ENCODE peak calls at places on chromosomes 6 and 20, in eight cellular contexts. L is DND-41; B is fibroblast of villous mesenchyme; N is NB4; M is CD4-positive, alpha-beta memory T cell; O is CD8-positive, alpha-beta memory T cell; I is cardiac muscle cell; S is tibial nerve. R is an unnamed sample.

GRCh38 chr6:163711615-163712568 is 297.4 kb downstream of the QKI start:
- DNase-seq in N (peak), L (no peak), M (no peak), O (no peak), B (peak), S (peak), I (no peak), R (peak)

GRCh38 chr6:17397764-17398194 is 4.4 kb downstream of the CAP2 start:
- DNase-seq in N (no peak), M (no peak), B (peak), S (no peak), O (no peak), I (peak), L (no peak), R (no peak)

GRCh38 chr20:49320460-49320859 is 42.6 kb upstream of the ZNFX1 start:
- DNase-seq in B (peak), S (no peak), I (peak), N (peak), M (no peak), O (no peak), L (no peak), R (peak)

GRCh38 chr6:23175391-23175790 is 606.0 kb downstream of the HDGFL1 start:
- DNase-seq in L (no peak), M (no peak), B (peak), I (peak), S (no peak), O (no peak), N (no peak), R (no peak)

GRCh38 chr20:623704-624103 is 13.6 kb upstream of the TCF15 start:
- DNase-seq in N (peak), O (no peak), L (no peak), I (no peak), B (no peak), S (no peak), M (no peak), R (no peak)

GRCh38 chr20:62861732-62862336 is at the start of gene TCFL5:
- DNase-seq in M (peak), O (peak), I (peak), B (peak), N (peak), L (peak), S (peak), R (peak)

GRCh38 chr6:6752129-6752528 is 163.6 kb downstream of the LY86 start:
- DNase-seq in M (no peak), L (no peak), B (peak), N (no peak), O (no peak), I (peak), S (no peak), R (no peak)

GRCh38 chr6:129253731-129254130 is 370.8 kb downstream of the LAMA2 start:
- DNase-seq in S (no peak), L (no peak), N (no peak), I (no peak), B (no peak), O (no peak), M (no peak), R (no peak)

GRCh38 chr20:8875586-8875985 is 193.3 kb upstream of the PLCB4 start:
- DNase-seq in L (no peak), M (no peak), S (no peak), N (no peak), B (no peak), O (no peak), I (no peak), R (no peak)

GRCh38 chr6:71457883-71458282 is 169.3 kb downstream of the OGFRL1 start:
- DNase-seq in I (no peak), S (no peak), M (no peak), L (no peak), N (no peak), B (no peak), O (no peak), R (peak)

GRCh38 chr6:24981385-24981758 is 45.6 kb upstream of the RIPOR2 start:
- DNase-seq in S (no peak), M (no peak), O (no peak), I (peak), L (no peak), B (no peak), N (no peak), R (no peak)

GRCh38 chr20:62323980-62324906 is 21.4 kb downstream of the ADRM1 start:
- DNase-seq in B (no peak), M (peak), N (no peak), I (no peak), S (no peak), L (no peak), O (no peak), R (no peak)

GRCh38 chr6:13814938-13815575 is 700 bp upstream of the MCUR1 start:
- DNase-seq in M (no peak), S (no peak), I (peak), O (no peak), N (peak), L (no peak), B (no peak), R (peak)

GRCh38 chr6:112337209-112337638 is 9.9 kb upstream of the RFPL4B start:
- DNase-seq in L (no peak), M (no peak), S (peak), B (peak), N (peak), I (peak), O (no peak), R (peak)

GRCh38 chr6:2542101-2542857 is 208.4 kb downstream of the MYLK4 start:
- DNase-seq in I (no peak), O (no peak), B (no peak), N (no peak), L (no peak), S (no peak), M (no peak), R (no peak)

GRCh38 chr6:148313483-148313882 is 29.2 kb upstream of the SASH1 start:
- DNase-seq in O (no peak), L (no peak), B (no peak), I (no peak), M (no peak), N (no peak), S (no peak), R (no peak)

GRCh38 chr20:63774348-63774735 is 34.8 kb downstream of the SLC2A4RG start:
- DNase-seq in S (no peak), N (no peak), B (no peak), O (no peak), I (no peak), M (no peak), L (no peak), R (no peak)

GRCh38 chr6:163529605-163530004 is 115.1 kb downstream of the QKI start:
- DNase-seq in N (no peak), I (peak), S (no peak), B (peak), O (no peak), L (no peak), M (no peak), R (no peak)

GRCh38 chr20:13111249-13111911 is 102.6 kb downstream of the SPTLC3 start:
- DNase-seq in I (no peak), S (no peak), O (no peak), M (no peak), N (no peak), B (no peak), L (no peak), R (no peak)

GRCh38 chr20:17796096-17796563 is 96.4 kb downstream of the BANF2 start:
- DNase-seq in O (no peak), N (peak), I (peak), S (peak), M (no peak), B (peak), L (no peak), R (no peak)

GRCh38 chr20:46049190-46049589 is 20.2 kb downstream of the SLC12A5 start:
- DNase-seq in M (no peak), O (no peak), I (no peak), L (no peak), S (no peak), B (no peak), N (no peak), R (no peak)

GRCh38 chr6:130159876-130160415 is 62.8 kb downstream of the SAMD3 start:
- DNase-seq in N (no peak), I (no peak), S (no peak), O (no peak), L (no peak), M (no peak), B (no peak), R (no peak)

GRCh38 chr6:166916824-166917223 is 39.5 kb downstream of the RNASET2 start:
- DNase-seq in S (no peak), O (no peak), M (no peak), L (no peak), N (no peak), B (no peak), I (no peak), R (no peak)

GRCh38 chr20:57432874-57433491 is 41.8 kb downstream of the RBM38 start:
- DNase-seq in M (peak), I (peak), B (peak), S (no peak), O (peak), L (peak), N (peak), R (peak)

GRCh38 chr6:91523511-91523910 is 936.6 kb upstream of the MAP3K7 start:
- DNase-seq in L (no peak), N (no peak), M (no peak), B (no peak), O (no peak), S (no peak), I (no peak), R (no peak)

GRCh38 chr6:140225587-140226438 is 851.4 kb upstream of the CITED2 start:
- DNase-seq in O (no peak), L (no peak), N (no peak), M (no peak), S (no peak), B (peak), I (peak), R (no peak)

GRCh38 chr6:144710207-144710606 is 425.1 kb downstream of the UTRN start:
- DNase-seq in I (peak), M (no peak), B (peak), N (no peak), O (no peak), S (no peak), L (no peak), R (no peak)

GRCh38 chr6:136822051-136822378 is 377 bp upstream of the PEX7 start:
- DNase-seq in M (no peak), B (peak), N (no peak), S (no peak), L (no peak), I (peak), O (no peak), R (peak)

GRCh38 chr20:19621072-19621471 is 137.0 kb upstream of the RIN2 start:
- DNase-seq in S (no peak), L (no peak), B (no peak), I (no peak), M (no peak), N (peak), O (no peak), R (no peak)

GRCh38 chr6:73285674-73286283 is 22.8 kb upstream of the KHDC1 start:
- DNase-seq in I (peak), M (no peak), O (no peak), B (peak), L (no peak), S (peak), N (peak), R (peak)

GRCh38 chr6:139603554-139603953 is 229.1 kb upstream of the CITED2 start:
- DNase-seq in N (no peak), M (no peak), S (no peak), B (peak), O (no peak), I (no peak), L (no peak), R (no peak)

DNA sequence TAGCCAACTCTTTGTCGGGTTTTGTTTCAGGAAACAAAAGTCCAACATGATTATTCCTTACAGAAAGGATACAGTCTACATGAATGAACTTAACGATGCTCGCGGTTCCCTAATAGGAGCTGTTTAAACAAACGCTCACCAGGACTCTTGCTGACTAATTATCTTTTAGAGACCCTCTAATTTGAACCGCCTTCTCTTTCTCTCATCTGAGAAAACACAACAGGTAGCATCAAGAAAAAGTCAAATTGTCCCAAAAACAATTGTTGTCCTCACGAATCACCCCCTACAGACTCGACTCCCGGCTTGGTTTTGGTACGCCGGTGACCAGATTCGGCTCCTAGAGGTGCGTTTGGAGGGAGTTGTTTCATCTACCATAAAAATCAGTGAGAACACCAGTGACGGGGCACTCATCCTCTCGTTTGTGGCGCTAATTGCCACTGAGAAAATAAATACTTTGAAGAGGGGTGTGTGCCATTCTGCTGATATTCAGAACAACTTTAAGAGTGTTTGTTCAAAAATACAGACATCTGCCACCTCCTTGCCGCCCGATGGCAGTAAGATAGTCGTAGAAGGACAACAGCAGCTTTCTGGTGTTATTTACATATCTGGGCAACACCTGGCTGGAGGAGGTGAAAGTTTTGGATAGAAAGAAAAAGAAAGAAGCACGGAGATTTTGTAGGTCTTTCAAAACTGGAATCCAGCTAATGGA is 1.1 kb upstream of the SIM1 start:
- DNase-seq in I (no peak), M (no peak), O (no peak), S (no peak), B (no peak), L (no peak), N (no peak), R (no peak)
- H3K4me3 ChIP-seq in I (no peak), M (no peak), O (no peak), S (no peak), B (no peak), L (no peak), N (no peak), R (no peak)

DNA sequence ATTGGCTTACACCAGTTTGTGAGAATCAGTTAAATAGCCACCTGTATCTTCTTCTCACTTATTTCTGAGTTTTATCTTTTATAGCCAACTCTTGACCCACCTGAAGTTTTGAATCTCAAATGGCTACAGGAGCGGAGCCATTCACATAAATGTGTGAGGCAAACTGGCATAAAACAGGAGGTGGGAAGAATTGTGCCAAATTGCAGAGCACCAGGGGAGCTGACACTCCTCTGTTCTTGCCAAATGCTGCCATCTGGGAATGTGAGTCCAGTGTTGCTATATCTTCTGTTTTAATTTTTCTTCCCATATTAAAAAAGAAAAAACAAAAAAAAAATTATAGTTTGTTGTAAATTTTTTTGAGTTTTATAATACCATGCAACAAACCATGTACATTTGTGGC is 17.0 kb upstream of the RNF146 start:
- DNase-seq in S (no peak), L (no peak), O (no peak), N (no peak), M (no peak), I (no peak), B (no peak), R (no peak)
- H3K4me3 ChIP-seq in S (no peak), L (no peak), O (no peak), N (no peak), M (no peak), I (no peak), B (no peak), R (no peak)

DNA sequence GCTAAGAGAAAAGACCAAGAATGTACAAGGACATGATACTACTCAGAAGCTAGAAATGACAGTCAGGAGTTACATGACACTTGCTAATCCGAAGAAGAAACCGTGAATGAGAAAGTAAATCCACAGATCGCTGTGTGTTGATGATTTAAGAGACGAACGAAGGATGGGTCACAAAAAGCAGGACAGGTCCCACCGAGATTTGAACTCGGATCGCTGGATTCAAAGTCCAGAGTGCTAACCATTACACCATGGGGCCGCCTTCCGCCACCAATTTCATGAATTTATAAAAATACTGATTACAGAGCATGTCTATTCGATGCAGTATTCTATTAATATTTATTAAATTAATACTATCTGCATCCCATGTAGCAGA is 54.0 kb upstream of the BTN3A2 start:
- DNase-seq in I (peak), S (no peak), B (peak), N (peak), M (peak), O (no peak), L (no peak), R (peak)
- H3K4me3 ChIP-seq in I (peak), S (peak), B (peak), N (peak), M (no peak), O (no peak), L (no peak), R (peak)

GRCh38 chr6:157756708-157757429 is 66.2 kb upstream of the SNX9 start:
- DNase-seq in S (peak), M (peak), B (peak), L (peak), I (peak), O (peak), N (peak), R (peak)
- H3K4me3 ChIP-seq in S (no peak), M (no peak), B (no peak), L (no peak), I (no peak), O (no peak), N (no peak), R (no peak)

GRCh38 chr6:154758125-154758524 is 24.9 kb downstream of the SCAF8 start:
- DNase-seq in M (no peak), O (no peak), I (no peak), N (no peak), S (no peak), B (no peak), L (no peak), R (no peak)

GRCh38 chr6:154752015-154752414 is 18.8 kb downstream of the SCAF8 start:
- DNase-seq in O (no peak), B (no peak), N (peak), L (no peak), S (no peak), I (no peak), M (no peak), R (no peak)

GRCh38 chr6:154754152-154754551 is 20.9 kb downstream of the SCAF8 start:
- DNase-seq in S (no peak), O (no peak), L (no peak), N (no peak), I (peak), B (peak), M (no peak), R (no peak)

GRCh38 chr6:154757352-154758095 is 24.3 kb downstream of the SCAF8 start:
- DNase-seq in L (no peak), B (no peak), N (no peak), M (no peak), I (no peak), S (no peak), O (no peak), R (no peak)
- H3K4me3 ChIP-seq in L (no peak), B (no peak), N (no peak), M (no peak), I (no peak), S (no peak), O (no peak), R (no peak)

DNA sequence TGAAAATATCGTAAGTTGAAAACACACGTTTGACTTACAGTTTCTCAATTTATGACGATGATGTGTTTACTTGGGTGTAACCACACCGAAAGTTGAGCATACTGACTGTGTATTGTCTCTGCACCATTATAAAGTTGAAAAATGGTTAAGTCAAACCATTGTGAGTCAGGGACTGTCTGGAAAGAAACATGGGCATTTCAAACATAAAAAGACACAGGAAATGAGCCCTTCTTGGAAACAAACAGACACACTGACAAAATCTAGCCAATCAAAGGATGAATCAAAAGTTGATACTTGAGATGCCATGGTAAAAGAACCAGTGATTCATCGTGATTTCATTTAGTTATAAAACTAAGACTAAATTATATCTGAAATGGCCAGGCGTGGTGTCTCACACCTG is 5.3 kb downstream of the POPDC3 start:
- DNase-seq in O (no peak), S (no peak), L (no peak), I (no peak), N (no peak), M (no peak), B (no peak), R (no peak)
- H3K4me3 ChIP-seq in O (no peak), S (no peak), L (no peak), I (no peak), N (no peak), M (no peak), B (no peak), R (no peak)

DNA sequence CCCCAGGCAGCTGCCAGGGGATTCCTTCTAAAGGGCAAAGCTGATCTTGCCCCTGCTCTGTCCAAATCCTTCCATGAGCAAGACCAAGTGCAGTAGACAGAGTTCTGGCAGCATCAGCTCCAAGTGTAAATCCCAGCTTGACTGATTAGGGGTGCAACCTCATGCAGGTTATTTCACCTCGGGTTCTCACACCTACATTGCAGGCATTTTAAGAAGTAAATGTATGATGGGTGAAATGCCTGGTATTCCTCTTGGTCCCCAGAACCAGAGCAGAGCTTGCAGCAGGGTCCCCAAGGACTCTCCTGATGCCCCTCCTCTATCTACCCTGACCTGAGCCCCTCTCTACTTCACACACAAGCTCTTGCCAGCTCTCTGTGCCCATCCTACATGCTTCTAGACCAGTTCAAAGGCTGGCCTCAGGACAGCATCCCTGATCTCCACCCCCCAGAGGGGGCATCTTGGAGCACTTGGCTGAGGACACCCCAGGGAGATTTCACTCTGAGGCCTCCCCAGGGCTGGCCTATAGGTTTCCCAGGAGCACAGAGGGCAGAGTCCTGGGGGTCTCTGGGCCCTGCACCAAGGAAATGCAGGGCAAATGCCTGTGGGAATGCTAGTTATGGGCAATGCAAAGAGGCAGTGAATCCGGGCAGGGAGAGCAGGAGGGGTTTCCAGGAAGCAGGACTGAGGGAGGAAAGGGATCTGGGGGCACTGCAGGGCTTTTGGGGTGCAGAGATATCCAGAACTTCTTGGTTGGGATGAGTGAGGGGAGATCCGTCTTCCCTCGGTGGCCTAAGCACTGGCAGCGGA is 1.0 kb downstream of the LZTS3 start:
- DNase-seq in I (no peak), N (no peak), O (no peak), M (no peak), L (no peak), S (no peak), B (no peak), R (no peak)
- H3K4me3 ChIP-seq in I (peak), N (no peak), O (no peak), M (no peak), L (no peak), S (peak), B (peak), R (peak)

GRCh38 chr6:149488815-149489214 is 4.0 kb upstream of the ZC3H12D start:
- DNase-seq in M (no peak), B (no peak), N (peak), L (no peak), S (no peak), O (no peak), I (no peak), R (no peak)
- H3K4me3 ChIP-seq in M (no peak), B (no peak), N (no peak), L (no peak), S (no peak), O (no peak), I (no peak), R (no peak)

GRCh38 chr6:147207851-147208754 is 3.9 kb downstream of the STXBP5 start:
- DNase-seq in N (no peak), M (no peak), O (no peak), L (no peak), I (no peak), B (no peak), S (no peak), R (no peak)
- H3K4me3 ChIP-seq in N (peak), M (no peak), O (no peak), L (no peak), I (no peak), B (no peak), S (no peak), R (no peak)